ENCODE peak calls at places on chromosomes 4 and X, in four cellular contexts. D is cardiac muscle cell, X is mammary epithelial cell, R is SK-N-SH. U is an unnamed sample.

GRCh38 chr4:7001271-7001670 is 41.9 kb upstream of the TADA2B start:
- DNase-seq in D (no peak), X (no peak), R (no peak), U (no peak)

GRCh38 chrX:13662537-13662841 is 9.5 kb downstream of the TCEANC start:
- DNase-seq in X (no peak), D (no peak), R (no peak), U (no peak)

GRCh38 chr4:40621592-40622512 is 7.8 kb downstream of the RBM47 start:
- DNase-seq in X (peak), R (no peak), D (no peak), U (peak)

GRCh38 chr4:186723207-186724047 is at the start of gene FAT1:
- DNase-seq in X (peak), R (peak), D (peak), U (no peak)

GRCh38 chr4:20544645-20545044 is 155.6 kb upstream of the PACRGL start:
- DNase-seq in D (peak), X (peak), R (peak), U (no peak)

GRCh38 chr4:153507679-153508073 is 41.5 kb downstream of the TMEM131L start:
- DNase-seq in X (no peak), D (no peak), R (no peak), U (no peak)

GRCh38 chr4:73682508-73682907 is 57.9 kb upstream of the CXCL8 start:
- DNase-seq in R (no peak), X (peak), D (no peak), U (no peak)

GRCh38 chr4:10647811-10648210 is 36.8 kb downstream of the CLNK start:
- DNase-seq in X (peak), D (no peak), R (no peak), U (no peak)

GRCh38 chr4:1805493-1806222 is 12.6 kb downstream of the FGFR3 start:
- DNase-seq in D (no peak), R (no peak), X (no peak), U (no peak)

GRCh38 chrX:85375333-85375738 is 4.1 kb downstream of the POF1B start:
- DNase-seq in X (no peak), R (peak), D (peak), U (no peak)

GRCh38 chr4:123977623-123978022 is 581.0 kb downstream of the SPRY1 start:
- DNase-seq in X (no peak), R (no peak), D (no peak), U (no peak)

GRCh38 chr4:140158234-140159030 is 4.4 kb upstream of the MAML3 start:
- DNase-seq in X (no peak), D (no peak), R (peak), U (no peak)

GRCh38 chr4:3679851-3680311 is 86.3 kb upstream of the ADRA2C start:
- DNase-seq in D (no peak), X (no peak), R (no peak), U (no peak)
- H3K27ac ChIP-seq in D (no peak), X (no peak), R (no peak), U (no peak)

DNA sequence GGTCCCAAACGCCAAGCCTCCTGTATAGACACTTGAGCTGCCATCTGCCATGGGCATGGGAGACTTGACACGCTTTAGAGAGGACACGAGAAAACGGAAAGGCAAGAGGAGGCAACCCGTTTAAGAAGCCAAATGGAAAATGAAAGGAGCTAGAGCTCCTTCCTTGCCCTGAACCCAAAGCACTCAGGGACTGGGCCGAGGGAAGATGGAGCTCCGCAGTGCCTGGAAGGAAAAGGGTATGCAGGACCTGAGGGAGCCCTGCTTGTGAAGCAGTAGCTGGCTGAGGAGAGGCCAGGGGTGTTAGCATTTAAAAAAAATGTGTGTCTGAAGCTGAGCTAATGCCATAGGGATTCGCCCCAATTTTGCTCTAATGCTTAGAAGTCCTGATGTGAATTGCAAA is 15.1 kb downstream of the MCF2 start:
- DNase-seq in R (no peak), X (no peak), D (no peak), U (no peak)
- H3K4me3 ChIP-seq in R (no peak), X (no peak), D (no peak), U (no peak)

GRCh38 chr4:146632770-146633470 is 5.8 kb upstream of the POU4F2 start:
- DNase-seq in D (no peak), R (no peak), X (no peak), U (no peak)
- H3K27ac ChIP-seq in D (no peak), R (no peak), X (no peak), U (no peak)

GRCh38 chrX:667360-667759 is 36.8 kb downstream of the SHOX start:
- DNase-seq in R (no peak), X (no peak), D (no peak), U (no peak)

GRCh38 chrX:662126-662525 is 31.5 kb downstream of the SHOX start:
- DNase-seq in D (no peak), X (no peak), R (no peak), U (no peak)

GRCh38 chrX:670596-670995 is 40.0 kb downstream of the SHOX start:
- DNase-seq in R (no peak), X (no peak), D (no peak), U (no peak)

GRCh38 chrX:663841-664240 is 33.2 kb downstream of the SHOX start:
- DNase-seq in D (no peak), X (no peak), R (no peak), U (no peak)

DNA sequence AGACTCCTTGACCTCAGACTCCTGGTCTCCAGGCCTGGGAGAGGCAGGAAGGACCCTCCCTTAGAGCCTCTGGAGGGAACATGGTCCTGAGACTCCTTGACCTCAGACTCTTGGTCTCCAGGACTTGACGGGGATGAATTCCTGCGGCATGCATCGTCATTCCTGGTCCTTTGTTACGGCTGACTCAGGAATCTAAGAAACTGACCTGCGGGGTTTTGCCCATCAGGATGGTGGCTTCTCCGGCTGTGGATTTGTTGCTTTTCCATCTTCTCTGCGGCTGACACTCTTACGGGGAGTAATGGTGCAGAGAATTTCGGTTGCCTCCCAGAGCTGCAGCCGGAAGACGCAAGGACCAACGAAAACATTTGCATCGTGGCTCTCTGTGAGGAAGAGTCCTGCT is 36.2 kb downstream of the SHOX start:
- DNase-seq in X (no peak), D (no peak), R (no peak), U (no peak)
- H3K4me3 ChIP-seq in X (no peak), D (no peak), R (no peak), U (no peak)

GRCh38 chr4:28469886-28470285 is 1609.2 kb downstream of the STIM2 start:
- DNase-seq in D (no peak), X (no peak), R (no peak), U (no peak)

GRCh38 chr4:28464823-28465222 is 1604.2 kb downstream of the STIM2 start:
- DNase-seq in X (no peak), R (no peak), D (no peak), U (no peak)

GRCh38 chr4:28469387-28469786 is 1608.7 kb downstream of the STIM2 start:
- DNase-seq in D (no peak), X (no peak), R (no peak), U (no peak)
- H3K27ac ChIP-seq in D (no peak), X (no peak), R (no peak), U (no peak)

GRCh38 chrX:1244164-1245076 is 24.2 kb upstream of the CSF2RA start:
- DNase-seq in X (no peak), D (peak), R (no peak), U (no peak)

GRCh38 chrX:1239681-1240142 is 27.3 kb upstream of the CRLF2 start:
- DNase-seq in D (no peak), R (no peak), X (no peak), U (no peak)

GRCh38 chrX:1248381-1249061 is 20.1 kb upstream of the CSF2RA start:
- DNase-seq in X (no peak), D (peak), R (no peak), U (no peak)

GRCh38 chrX:1246816-1247215 is 21.8 kb upstream of the CSF2RA start:
- DNase-seq in X (peak), D (peak), R (peak), U (peak)

GRCh38 chrX:1242901-1243402 is 25.7 kb upstream of the CSF2RA start:
- DNase-seq in X (peak), R (no peak), D (no peak), U (no peak)
- H3K4me3 ChIP-seq in X (no peak), R (no peak), D (no peak), U (no peak)

U was measured in CD4-positive, CD25-positive, alpha-beta regulatory T cell.